ENCODE peak calls at places on chromosomes 12 and 14, in four cellular contexts. W is LoVo, R is NCI-H510A treated with DMSO at 0.1 percent for 48 hours, Y is posterior cingulate gyrus. D is an unnamed sample.

GRCh38 chr12:106954462-106955376 is 988 bp upstream of the TMEM263 start:
- DNase-seq in R (no peak), W (no peak), Y (peak; percentile 76), D (no peak)

GRCh38 chr12:116142936-116143882 is 134.3 kb downstream of the MED13L start:
- DNase-seq in Y (no peak), W (no peak), R (no peak), D (no peak)

GRCh38 chr12:34393086-34393820 is 371.0 kb downstream of the ALG10 start:
- DNase-seq in R (no peak), Y (peak; percentile 64), W (no peak), D (no peak)

GRCh38 chr12:101298426-101298825 is 18.5 kb downstream of the UTP20 start:
- DNase-seq in Y (no peak), W (no peak), R (no peak), D (no peak)

GRCh38 chr12:63419119-63419518 is 249.2 kb downstream of the DPY19L2 start:
- DNase-seq in R (no peak), Y (no peak), W (peak; percentile 45), D (no peak)

GRCh38 chr12:27531916-27532315 is 7.9 kb downstream of the PPFIBP1 start:
- DNase-seq in Y (no peak), R (no peak), W (no peak), D (no peak)

GRCh38 chr12:1540690-1541089 is 53.7 kb downstream of the FBXL14 start:
- DNase-seq in R (no peak), Y (no peak), W (peak; percentile 68), D (no peak)

GRCh38 chr14:101313268-101313667 is 248.0 kb upstream of the DIO3 start:
- DNase-seq in W (no peak), R (no peak), Y (no peak), D (no peak)

GRCh38 chr14:82720931-82721330 is 1187.3 kb upstream of the SEL1L start:
- DNase-seq in W (no peak), Y (no peak), R (no peak), D (no peak)

GRCh38 chr14:77003960-77004710 is 24.4 kb downstream of the IRF2BPL start:
- DNase-seq in R (no peak), W (no peak), Y (no peak), D (no peak)

GRCh38 chr12:92036061-92036620 is 109.5 kb downstream of the BTG1 start:
- DNase-seq in R (no peak), Y (no peak), W (no peak), D (no peak)

GRCh38 chr14:87745507-87746118 is 247.4 kb downstream of the GALC start:
- DNase-seq in R (no peak), W (peak; percentile 39), Y (no peak), D (no peak)

GRCh38 chr12:131608740-131609665 is 101.9 kb upstream of the SFSWAP start:
- DNase-seq in W (peak; percentile 57), Y (peak; percentile 96), R (peak; percentile 2), D (peak; percentile 67)

GRCh38 chr14:67373347-67373746 is 13.2 kb downstream of the EIF2S1 start:
- DNase-seq in R (no peak), W (no peak), Y (no peak), D (no peak)

GRCh38 chr12:132724506-132725220 is 14.0 kb downstream of the PGAM5 start:
- DNase-seq in Y (peak; percentile 73), W (no peak), R (no peak), D (no peak)

GRCh38 chr14:64707661-64708060 is 3.4 kb downstream of the PLEKHG3 start:
- DNase-seq in W (peak; percentile 45), Y (no peak), R (no peak), D (no peak)

D was measured in occipital lobe.